ENCODE peak calls at places on chromosomes 13 and 19, in five cellular contexts. A, G, O, K and U are unnamed samples.
A peak's percentile ranks its signal among the peaks of the same experiment; 100 is the strongest.

GRCh38 chr19:33448159-33448516 is 73.5 kb downstream of the PEPD start:
- DNase-seq in G (no peak), O (no peak), K (no peak), A (no peak), U (no peak)

GRCh38 chr19:30078381-30078910 is 136.4 kb downstream of the URI1 start:
- DNase-seq in K (no peak), A (no peak), G (no peak), O (no peak), U (no peak)

GRCh38 chr13:95481051-95481775 is 71.3 kb upstream of the CLDN10 start:
- DNase-seq in A (no peak), O (no peak), K (peak; percentile 40), G (no peak), U (no peak)

GRCh38 chr13:64553411-64554129 is 2676.6 kb downstream of the PCDH9 start:
- DNase-seq in G (no peak), K (no peak), O (no peak), A (no peak), U (no peak)

GRCh38 chr19:17026706-17027427 is at the start of gene CPAMD8:
- DNase-seq in K (no peak), A (no peak), O (no peak), G (no peak), U (no peak)

GRCh38 chr19:29478578-29479565 is 46.9 kb upstream of the VSTM2B start:
- DNase-seq in K (peak; percentile 5), O (no peak), A (no peak), G (peak; percentile 30), U (no peak)

GRCh38 chr13:103102482-103102881 is 36.3 kb upstream of the SLC10A2 start:
- DNase-seq in G (no peak), A (no peak), K (peak; percentile 23), O (no peak), U (no peak)

GRCh38 chr13:51280379-51280940 is 58.3 kb downstream of the FAM124A start:
- DNase-seq in K (no peak), G (no peak), O (no peak), A (no peak), U (no peak)

GRCh38 chr13:38147050-38147449 is 202.6 kb upstream of the UFM1 start:
- DNase-seq in K (no peak), A (no peak), O (no peak), G (no peak), U (no peak)

GRCh38 chr13:112715715-112716460 is 26.1 kb downstream of the ATP11A start:
- DNase-seq in O (no peak), K (no peak), G (no peak), A (no peak), U (no peak)

GRCh38 chr19:38692458-38693379 is 45.3 kb downstream of the ACTN4 start:
- DNase-seq in G (no peak), O (no peak), K (peak; percentile 36), A (no peak), U (no peak)

GRCh38 chr19:49677232-49677881 is at the start of gene PRMT1:
- DNase-seq in A (no peak), G (no peak), O (no peak), K (peak; percentile 41), U (no peak)

GRCh38 chr13:21055016-21055415 is 6.4 kb downstream of the LATS2 start:
- DNase-seq in O (no peak), K (no peak), A (no peak), G (no peak), U (no peak)

GRCh38 chr19:51246153-51246552 is 4.7 kb upstream of the SIGLECL1 start:
- DNase-seq in A (no peak), O (no peak), K (peak; percentile 44), G (peak; percentile 44), U (no peak)

GRCh38 chr13:93262729-93263128 is 36.1 kb downstream of the GPC6 start:
- DNase-seq in G (no peak), K (peak; percentile 69), O (no peak), A (no peak), U (no peak)

GRCh38 chr13:109904218-109904617 is 117.8 kb upstream of the IRS2 start:
- DNase-seq in A (no peak), O (no peak), G (no peak), K (peak; percentile 89), U (no peak)

GRCh38 chr13:22187329-22187728 is 516.5 kb downstream of the FGF9 start:
- DNase-seq in A (no peak), O (no peak), K (peak; percentile 17), G (no peak), U (no peak)

GRCh38 chr13:20230913-20231838 is 943 bp downstream of the GJB6 start:
- DNase-seq in K (no peak), G (peak; percentile 53), O (no peak), A (no peak), U (no peak)

GRCh38 chr19:1470864-1471513 is 8.0 kb downstream of the C19orf25 start:
- DNase-seq in G (no peak), A (no peak), O (no peak), K (no peak), U (no peak)

GRCh38 chr13:102999498-102999897 is 66.7 kb downstream of the SLC10A2 start:
- DNase-seq in K (no peak), O (no peak), A (no peak), G (no peak), U (no peak)

GRCh38 chr13:49655906-49656305 is 27.6 kb downstream of the ARL11 start:
- DNase-seq in K (peak; percentile 10), A (no peak), G (no peak), O (no peak), U (no peak)

GRCh38 chr13:25253702-25254101 is 33.6 kb downstream of the MTMR6 start:
- DNase-seq in O (no peak), G (no peak), A (no peak), K (peak; percentile 84), U (no peak)

GRCh38 chr19:48878219-48879024 is 6.2 kb downstream of the PPP1R15A start:
- DNase-seq in K (no peak), A (peak; percentile 59), O (peak; percentile 68), G (peak; percentile 49), U (no peak)